ENCODE peak calls at places on chromosomes 1 and 21, in six cellular contexts. G is HFF-Myc, V is psoas muscle, N is endodermal cell, H is PC-9, Q is BJ. C is an unnamed sample.

GRCh38 chr1:102032534-102032933 is 35.8 kb upstream of the OLFM3 start:
- DNase-seq in G (no peak), V (no peak), N (no peak), H (no peak), Q (no peak), C (no peak)

GRCh38 chr1:96487404-96487803 is 234.2 kb upstream of the PTBP2 start:
- DNase-seq in G (no peak), V (no peak), N (no peak), H (no peak), Q (no peak), C (peak)

GRCh38 chr21:29928537-29928936 is 11.3 kb downstream of the GRIK1 start:
- DNase-seq in G (no peak), V (no peak), N (peak), H (no peak), Q (no peak), C (no peak)

GRCh38 chr1:183633676-183634343 is 1.8 kb downstream of the ARPC5 start:
- DNase-seq in G (peak), V (no peak), N (no peak), H (peak), Q (peak), C (peak)

GRCh38 chr1:33169290-33170055 is 12.4 kb downstream of the TRIM62 start:
- DNase-seq in G (no peak), V (no peak), N (no peak), H (no peak), Q (no peak), C (no peak)

GRCh38 chr1:157994704-157995540 is 1.5 kb downstream of the KIRREL1 start:
- DNase-seq in G (no peak), V (peak), N (peak), H (no peak), Q (no peak), C (peak)

GRCh38 chr1:30940541-30940940 is 32.0 kb upstream of the SDC3 start:
- DNase-seq in G (no peak), V (no peak), N (no peak), H (no peak), Q (no peak), C (no peak)

GRCh38 chr1:10387611-10388386 is 11.1 kb upstream of the PGD start:
- DNase-seq in G (no peak), V (peak), N (peak), H (peak), Q (no peak), C (peak)

GRCh38 chr1:119787776-119788175 is 19.1 kb upstream of the HMGCS2 start:
- DNase-seq in G (no peak), V (no peak), N (no peak), H (peak), Q (no peak), C (no peak)

GRCh38 chr1:211135342-211135950 is 1.5 kb upstream of the KCNH1 start:
- DNase-seq in G (peak), V (no peak), N (no peak), H (peak), Q (peak), C (peak)

GRCh38 chr1:52403566-52404115 is 582 bp downstream of the ORC1 start:
- DNase-seq in G (peak), V (no peak), N (peak), H (peak), Q (no peak), C (peak)

GRCh38 chr1:207824691-207825090 is 72.8 kb downstream of the CD46 start:
- DNase-seq in G (no peak), V (peak), N (no peak), H (no peak), Q (no peak), C (peak)

GRCh38 chr21:37965088-37965805 is 49.0 kb upstream of the KCNJ6 start:
- DNase-seq in G (no peak), V (no peak), N (no peak), H (no peak), Q (no peak), C (no peak)

GRCh38 chr1:176880954-176881595 is 283.4 kb downstream of the ASTN1 start:
- DNase-seq in G (peak), V (peak), N (peak), H (no peak), Q (no peak), C (peak)
- TF ChIP-seq CTCF in G (peak), V (peak), N (peak), H (peak), Q (peak), C (peak)

GRCh38 chr1:25021586-25022215 is 91.6 kb upstream of the RUNX3 start:
- DNase-seq in G (no peak), V (no peak), N (no peak), H (no peak), Q (no peak), C (no peak)
- H3K4me3 ChIP-seq in G (no peak), V (no peak), N (no peak), H (no peak), Q (no peak), C (no peak)

GRCh38 chr1:153292740-153293479 is 19.8 kb downstream of the PGLYRP3 start:
- DNase-seq in G (no peak), V (no peak), N (peak), H (no peak), Q (no peak), C (no peak)
- TF ChIP-seq CTCF in G (no peak), V (no peak), N (peak), H (no peak), Q (no peak), C (no peak)

GRCh38 chr1:161090617-161091016 is 1.3 kb upstream of the NECTIN4 start:
- DNase-seq in G (no peak), V (no peak), N (peak), H (no peak), Q (no peak), C (no peak)

GRCh38 chr1:161088587-161089110 is 709 bp downstream of the NECTIN4 start:
- DNase-seq in G (no peak), V (peak), N (peak), H (peak), Q (no peak), C (peak)

GRCh38 chr1:161091093-161091492 is 1.7 kb upstream of the NECTIN4 start:
- DNase-seq in G (no peak), V (peak), N (peak), H (no peak), Q (no peak), C (no peak)

GRCh38 chr1:161089938-161090337 is 580 bp upstream of the NECTIN4 start:
- DNase-seq in G (no peak), V (peak), N (no peak), H (no peak), Q (no peak), C (no peak)

GRCh38 chr1:161089251-161089924 is at the start of gene NECTIN4:
- DNase-seq in G (no peak), V (peak), N (peak), H (peak), Q (no peak), C (no peak)
- H3K4me3 ChIP-seq in G (no peak), V (no peak), N (no peak), H (peak), Q (no peak), C (no peak)

GRCh38 chr1:79295967-79296366 is 289.4 kb upstream of the ADGRL4 start:
- DNase-seq in G (no peak), V (no peak), N (no peak), H (no peak), Q (no peak), C (peak)
- TF ChIP-seq CTCF in G (no peak), V (no peak), N (no peak), H (no peak), Q (no peak), C (no peak)

GRCh38 chr1:180923887-180924286 is 11.2 kb downstream of the KIAA1614 start:
- DNase-seq in G (no peak), V (no peak), N (no peak), H (no peak), Q (no peak), C (no peak)

GRCh38 chr1:180927348-180927747 is 14.7 kb downstream of the KIAA1614 start:
- DNase-seq in G (no peak), V (no peak), N (no peak), H (no peak), Q (no peak), C (no peak)

GRCh38 chr1:180926164-180926981 is 13.7 kb downstream of the KIAA1614 start:
- DNase-seq in G (peak), V (peak), N (no peak), H (no peak), Q (no peak), C (no peak)

GRCh38 chr1:180924939-180925338 is 12.2 kb downstream of the KIAA1614 start:
- DNase-seq in G (no peak), V (no peak), N (no peak), H (no peak), Q (no peak), C (no peak)

DNA sequence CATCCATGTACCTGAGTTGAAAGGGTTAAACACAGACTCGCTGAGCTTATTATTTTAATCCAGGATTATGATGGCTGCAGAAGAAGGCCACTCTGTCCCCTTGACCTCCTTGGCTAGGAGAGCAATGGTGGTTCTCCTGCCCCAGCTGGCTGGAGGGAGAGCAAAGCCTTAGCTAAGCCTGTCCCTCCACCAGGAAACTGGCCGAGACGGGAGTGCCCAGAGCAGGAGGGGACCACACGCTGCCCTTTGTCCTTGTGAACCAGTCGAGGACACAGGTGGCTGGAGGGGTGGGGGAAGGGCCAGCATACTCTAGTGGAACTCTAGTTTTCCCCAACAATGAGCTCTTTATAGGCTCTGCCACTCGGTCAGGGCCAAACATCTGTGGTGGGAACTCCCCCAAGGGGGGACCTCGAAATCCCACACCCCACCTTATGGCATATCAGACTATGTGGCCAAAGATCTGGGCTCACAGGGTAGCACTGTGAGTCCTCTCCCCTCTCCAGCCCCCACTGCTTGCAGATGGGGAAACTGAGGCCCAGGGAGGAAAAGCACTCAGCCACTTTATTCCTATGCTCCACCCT is 12.9 kb downstream of the KIAA1614 start:
- DNase-seq in G (no peak), V (no peak), N (no peak), H (no peak), Q (no peak), C (no peak)
- H3K4me3 ChIP-seq in G (no peak), V (no peak), N (no peak), H (no peak), Q (no peak), C (no peak)

DNA sequence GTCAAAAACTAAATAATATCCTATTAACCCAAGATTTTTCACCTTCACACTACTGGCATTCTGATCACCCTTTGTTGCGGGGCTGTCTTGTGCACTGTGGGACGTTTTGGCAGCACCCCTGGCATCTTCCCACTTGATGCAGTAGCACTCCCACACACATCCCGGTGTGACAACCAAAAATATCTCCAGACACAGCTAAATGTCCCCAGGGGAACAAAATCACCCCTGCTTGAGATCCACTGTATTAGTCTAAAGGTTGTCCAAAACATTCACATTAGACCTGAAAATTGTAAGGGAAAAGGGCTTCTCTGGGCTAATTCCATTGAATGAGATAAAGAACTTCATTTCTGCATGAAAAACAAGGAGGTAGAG is 37.8 kb downstream of the PLEKHO1 start:
- DNase-seq in G (no peak), V (no peak), N (no peak), H (no peak), Q (no peak), C (no peak)
- TF ChIP-seq CTCF in G (peak), V (no peak), N (peak), H (peak), Q (no peak), C (no peak)

GRCh38 chr1:53680868-53681267 is 58.1 kb downstream of the GLIS1 start:
- DNase-seq in G (no peak), V (no peak), N (no peak), H (no peak), Q (no peak), C (no peak)
- H3K4me3 ChIP-seq in G (no peak), V (no peak), N (no peak), H (no peak), Q (no peak), C (no peak)

GRCh38 chr1:235597867-235598553 is 51.6 kb downstream of the GNG4 start:
- DNase-seq in G (peak), V (no peak), N (peak), H (peak), Q (no peak), C (peak)
- TF ChIP-seq CTCF in G (peak), V (no peak), N (peak), H (peak), Q (peak), C (peak)

C was measured in foreskin fibroblast.